ENCODE peak calls at places on chromosomes 13 and 19, in five cellular contexts. W, S, R, O and N are unnamed samples.

GRCh38 chr19:51107406-51108065 is 673 bp downstream of the CTU1 start:
- DNase-seq in W (no peak), S (no peak), R (no peak), O (no peak), N (no peak)

GRCh38 chr13:81760316-81760715 is 1419.4 kb upstream of the SPRY2 start:
- DNase-seq in W (no peak), S (no peak), R (no peak), O (no peak), N (no peak)

GRCh38 chr13:38636756-38637155 is 50.1 kb upstream of the FREM2 start:
- DNase-seq in W (no peak), S (no peak), R (peak; percentile 75), O (no peak), N (no peak)

GRCh38 chr19:56403261-56403660 is 871 bp upstream of the ZNF583 start:
- DNase-seq in W (no peak), S (no peak), R (no peak), O (no peak), N (no peak)

GRCh38 chr19:42313096-42313839 is at the start of gene TMEM145:
- DNase-seq in W (no peak), S (no peak), R (peak; percentile 62), O (peak; percentile 49), N (peak; percentile 59)

GRCh38 chr19:7983286-7983950 is 22.0 kb downstream of the ELAVL1 start:
- DNase-seq in W (no peak), S (no peak), R (no peak), O (no peak), N (no peak)

GRCh38 chr19:39515551-39516191 is 732 bp downstream of the SELENOV start:
- DNase-seq in W (no peak), S (no peak), R (no peak), O (no peak), N (no peak)

GRCh38 chr13:112969692-112970338 is 801 bp downstream of the MCF2L start:
- DNase-seq in W (no peak), S (no peak), R (no peak), O (no peak), N (no peak)

GRCh38 chr13:87953381-87953780 is 282.2 kb downstream of the SLITRK5 start:
- DNase-seq in W (no peak), S (no peak), R (no peak), O (no peak), N (no peak)

GRCh38 chr13:85137516-85137915 is 661.7 kb downstream of the SLITRK6 start:
- DNase-seq in W (no peak), S (no peak), R (no peak), O (no peak), N (no peak)

GRCh38 chr19:33413868-33414666 is 40.6 kb downstream of the CEBPG start:
- DNase-seq in W (no peak), S (no peak), R (no peak), O (no peak), N (no peak)